ENCODE peak calls at places on chromosomes 16 and 17, in five cellular contexts. S, Z, W, D and L are unnamed samples.

GRCh38 chr17:67322039-67322787 is 44.2 kb downstream of the PSMD12 start:
- DNase-seq in S (no peak), Z (peak; percentile 81), W (peak; percentile 8), D (no peak), L (no peak)

GRCh38 chr16:69554495-69554894 is 11.3 kb upstream of the NFAT5 start:
- DNase-seq in S (no peak), Z (no peak), W (no peak), D (no peak), L (no peak)

GRCh38 chr16:17260271-17260849 is 210.4 kb downstream of the XYLT1 start:
- DNase-seq in S (no peak), Z (no peak), W (no peak), D (no peak), L (no peak)

GRCh38 chr16:70548936-70549335 is 25.3 kb downstream of the SF3B3 start:
- DNase-seq in S (no peak), Z (no peak), W (peak; percentile 35), D (no peak), L (peak; percentile 22)

GRCh38 chr17:50359005-50359699 is 13.2 kb downstream of the XYLT2 start:
- DNase-seq in S (no peak), Z (no peak), W (no peak), D (no peak), L (no peak)

GRCh38 chr17:9162275-9162985 is 141.1 kb downstream of the NTN1 start:
- DNase-seq in S (no peak), Z (peak; percentile 50), W (no peak), D (no peak), L (no peak)

GRCh38 chr17:32941419-32942032 is 13.6 kb downstream of the TMEM98 start:
- DNase-seq in S (no peak), Z (no peak), W (no peak), D (no peak), L (peak; percentile 29)

GRCh38 chr16:75289189-75289588 is 37.8 kb upstream of the BCAR1 start:
- DNase-seq in S (peak; percentile 72), Z (no peak), W (no peak), D (peak; percentile 24), L (peak; percentile 60)

GRCh38 chr16:30010817-30011504 is at the start of gene DOC2A:
- DNase-seq in S (peak; percentile 43), Z (peak; percentile 78), W (no peak), D (no peak), L (no peak)

GRCh38 chr17:72432143-72432604 is 311.4 kb downstream of the SOX9 start:
- DNase-seq in S (peak; percentile 50), Z (no peak), W (no peak), D (peak; percentile 28), L (no peak)

GRCh38 chr16:67104061-67104460 is 5.7 kb upstream of the PHAF1 start:
- DNase-seq in S (peak; percentile 59), Z (peak; percentile 50), W (no peak), D (peak; percentile 43), L (peak; percentile 36)

GRCh38 chr17:19915579-19915978 is 47.8 kb upstream of the ULK2 start:
- DNase-seq in S (no peak), Z (no peak), W (no peak), D (no peak), L (no peak)

GRCh38 chr17:18186271-18186982 is 2.8 kb downstream of the ALKBH5 start:
- DNase-seq in S (peak; percentile 80), Z (no peak), W (no peak), D (peak; percentile 44), L (no peak)

GRCh38 chr16:49442805-49443204 is 69.2 kb downstream of the C16orf78 start:
- DNase-seq in S (no peak), Z (no peak), W (no peak), D (no peak), L (no peak)

GRCh38 chr17:10666921-10667320 is 9.8 kb upstream of the MYH3 start:
- DNase-seq in S (no peak), Z (no peak), W (no peak), D (peak; percentile 28), L (no peak)

GRCh38 chr16:397736-398332 is 835 bp downstream of the NME4 start:
- DNase-seq in S (peak; percentile 92), Z (peak; percentile 91), W (no peak), D (peak; percentile 73), L (peak; percentile 57)

GRCh38 chr17:36496018-36496789 is 9.7 kb downstream of the ZNHIT3 start:
- DNase-seq in S (no peak), Z (peak; percentile 55), W (no peak), D (no peak), L (no peak)

GRCh38 chr17:77304051-77304745 is 163.4 kb downstream of the SEC14L1 start:
- DNase-seq in S (peak; percentile 71), Z (no peak), W (no peak), D (peak; percentile 55), L (no peak)
- H3K9ac ChIP-seq in S (peak overlapping the region; percentile 76), Z (no peak overlapping the region), W (no peak overlapping the region), D (no peak overlapping the region), L (no peak overlapping the region)

DNA sequence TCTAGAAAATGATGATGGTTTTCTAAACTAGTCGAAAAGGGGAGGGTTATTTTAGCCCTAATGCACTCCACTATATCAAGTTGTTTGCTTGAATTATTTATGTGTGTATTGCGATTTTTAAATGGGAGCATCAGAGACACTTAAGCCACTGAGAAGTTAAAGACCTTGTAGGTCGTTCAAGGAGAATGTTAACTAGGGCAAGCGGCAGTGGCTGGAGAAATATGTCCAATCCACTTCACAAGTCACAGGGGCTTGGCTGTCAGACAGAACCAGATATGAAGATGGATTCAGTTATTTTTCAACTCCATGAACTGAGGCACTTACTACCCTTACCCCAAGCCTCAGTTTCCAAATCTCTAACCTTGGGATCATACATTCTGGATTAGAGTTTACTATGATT is 702.0 kb downstream of the CDH11 start:
- DNase-seq in S (no peak), Z (no peak), W (no peak), D (no peak), L (no peak)
- TF ChIP-seq EZH2 in S (no peak), Z (no peak), W (no peak), D (no peak), L (no peak)

DNA sequence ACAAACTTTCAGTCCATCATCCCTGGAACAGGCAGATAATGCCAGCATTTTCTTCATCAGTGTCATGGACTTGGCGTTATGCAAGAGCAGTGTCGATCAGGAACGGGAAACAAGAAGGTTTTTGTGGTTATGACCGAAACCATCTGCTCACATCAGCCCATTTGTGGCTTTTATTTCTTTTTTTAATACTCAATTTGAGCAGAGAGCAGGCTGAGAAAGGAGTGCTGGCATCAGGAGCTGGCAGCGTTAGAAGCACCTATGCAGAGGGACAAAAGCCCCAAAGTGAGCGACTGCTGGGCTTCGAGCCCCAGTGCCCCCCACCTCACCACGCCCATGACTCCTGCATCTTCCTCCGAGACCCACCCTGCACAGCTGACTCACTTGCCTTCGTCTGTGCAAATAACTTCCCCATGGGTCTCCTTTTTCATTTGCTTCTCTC is 16.2 kb upstream of the CD300E start:
- DNase-seq in S (no peak), Z (no peak), W (no peak), D (no peak), L (no peak)
- H3K4me2 ChIP-seq in S (no peak overlapping the region), Z (no peak overlapping the region), W (no peak overlapping the region), D (no peak overlapping the region), L (no peak overlapping the region)

GRCh38 chr17:5248821-5249479 is 14.3 kb upstream of the SCIMP start:
- DNase-seq in S (no peak), Z (no peak), W (no peak), D (no peak), L (no peak)
- H3K9ac ChIP-seq in S (no peak overlapping the region), Z (no peak overlapping the region), W (no peak overlapping the region), D (no peak overlapping the region), L (no peak overlapping the region)

DNA sequence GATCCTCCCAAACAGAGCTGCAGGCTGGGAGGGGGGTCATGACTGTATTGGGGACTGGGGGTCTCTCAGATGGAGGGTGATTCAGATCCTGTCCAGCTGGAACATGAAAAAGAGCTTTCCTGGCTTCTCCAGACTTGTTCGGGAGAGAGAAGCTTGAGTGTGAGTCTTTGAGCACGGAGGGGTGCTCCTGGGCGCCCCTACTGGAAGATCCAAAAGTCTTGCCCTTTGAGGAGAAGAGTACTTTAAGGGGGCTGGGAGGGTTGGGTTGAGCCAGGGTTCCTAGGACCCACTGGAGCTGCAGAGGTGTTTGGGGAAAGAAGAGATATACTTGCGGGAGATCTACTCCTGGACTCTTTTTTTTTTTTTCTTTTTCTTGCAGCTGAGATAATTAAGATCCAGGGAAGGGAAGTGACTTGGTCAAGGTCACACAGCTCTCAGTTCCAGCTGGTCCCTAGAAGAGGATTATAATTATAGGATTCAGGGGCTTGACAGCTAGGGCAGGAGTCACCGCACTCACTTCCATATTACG is 8.4 kb downstream of the RARA start:
- DNase-seq in S (peak; percentile 87), Z (peak; percentile 85), W (peak; percentile 67), D (peak; percentile 65), L (peak; percentile 61)
- TF ChIP-seq EZH2 in S (no peak), Z (no peak), W (no peak), D (no peak), L (no peak)